ENCODE peak calls at places on chromosomes 13 and 19, in five cellular contexts. G is C1 segment of cervical spinal cord, O is fibroblast of villous mesenchyme, I is fibroblast of the conjunctiva, P is GM03348. C is an unnamed sample.

GRCh38 chr13:113461022-113461751 is 7.9 kb upstream of the ADPRHL1 start:
- DNase-seq in G (no peak), O (no peak), I (no peak), P (no peak), C (no peak)

GRCh38 chr19:49393871-49394270 is 5.8 kb downstream of the KASH5 start:
- DNase-seq in G (no peak), O (no peak), I (no peak), P (no peak), C (no peak)

GRCh38 chr13:29446016-29446415 is 149.5 kb downstream of the SLC7A1 start:
- DNase-seq in G (no peak), O (no peak), I (no peak), P (no peak), C (no peak)

GRCh38 chr13:95704510-95704909 is 27.6 kb downstream of the DNAJC3 start:
- DNase-seq in G (no peak), O (no peak), I (no peak), P (no peak), C (no peak)

GRCh38 chr19:27851002-27851481 is 1361.9 kb downstream of the UQCRFS1 start:
- DNase-seq in G (no peak), O (no peak), I (no peak), P (no peak), C (no peak)

GRCh38 chr19:15609261-15609660 is 5.8 kb upstream of the CYP4F8 start:
- DNase-seq in G (no peak), O (no peak), I (no peak), P (no peak), C (no peak)

GRCh38 chr19:15562145-15562544 is 52.9 kb upstream of the CYP4F8 start:
- DNase-seq in G (no peak), O (no peak), I (no peak), P (no peak), C (no peak)

GRCh38 chr19:2777952-2778683 is 5.0 kb downstream of the SGTA start:
- DNase-seq in G (no peak), O (no peak), I (no peak), P (no peak), C (no peak)

GRCh38 chr13:110225609-110226008 is 81.3 kb downstream of the COL4A1 start:
- DNase-seq in G (no peak), O (no peak), I (no peak), P (no peak), C (no peak)

GRCh38 chr19:12617646-12618045 is 6.9 kb downstream of the ZNF791 start:
- DNase-seq in G (no peak), O (no peak), I (no peak), P (no peak), C (no peak)

GRCh38 chr13:48600374-48601364 is 53.1 kb upstream of the CYSLTR2 start:
- DNase-seq in G (no peak), O (peak), I (no peak), P (peak), C (peak)

GRCh38 chr19:10203686-10204085 is 8.9 kb upstream of the DNMT1 start:
- DNase-seq in G (no peak), O (no peak), I (no peak), P (no peak), C (no peak)

GRCh38 chr19:54207908-54208783 is 7.5 kb downstream of the RPS9 start:
- DNase-seq in G (peak), O (peak), I (peak), P (no peak), C (peak)

GRCh38 chr19:38032151-38032550 is 125.1 kb downstream of the SIPA1L3 start:
- DNase-seq in G (no peak), O (peak), I (no peak), P (no peak), C (no peak)

GRCh38 chr13:110907951-110908898 is 6.6 kb downstream of the ANKRD10 start:
- DNase-seq in G (no peak), O (no peak), I (no peak), P (no peak), C (peak)

GRCh38 chr19:29798783-29799182 is 13.0 kb upstream of the CCNE1 start:
- DNase-seq in G (no peak), O (no peak), I (no peak), P (peak), C (no peak)

GRCh38 chr19:38317104-38317612 is 1.4 kb upstream of the YIF1B start:
- DNase-seq in G (no peak), O (no peak), I (no peak), P (no peak), C (no peak)

GRCh38 chr19:3270908-3271307 is 46.4 kb downstream of the CELF5 start:
- DNase-seq in G (no peak), O (no peak), I (no peak), P (no peak), C (peak)

GRCh38 chr19:8423821-8424223 is 10.7 kb downstream of the MARCHF2 start:
- DNase-seq in G (peak), O (peak), I (peak), P (peak), C (peak)

GRCh38 chr13:90686438-90686837 is 661.0 kb upstream of the MIR17HG start:
- DNase-seq in G (no peak), O (peak), I (peak), P (peak), C (peak)

GRCh38 chr13:40330950-40331349 is 335.5 kb downstream of the FOXO1 start:
- DNase-seq in G (no peak), O (no peak), I (no peak), P (no peak), C (no peak)

GRCh38 chr13:43195551-43195950 is 172.2 kb downstream of the DNAJC15 start:
- DNase-seq in G (no peak), O (no peak), I (no peak), P (no peak), C (no peak)

GRCh38 chr13:77554079-77554478 is 18.6 kb downstream of the SCEL start:
- DNase-seq in G (no peak), O (no peak), I (no peak), P (no peak), C (no peak)

GRCh38 chr13:70723732-70724131 is 615.5 kb upstream of the KLHL1 start:
- DNase-seq in G (no peak), O (no peak), I (no peak), P (no peak), C (peak)

GRCh38 chr13:50401721-50402510 is 386.7 kb downstream of the KCNRG start:
- DNase-seq in G (no peak), O (peak), I (no peak), P (no peak), C (no peak)

GRCh38 chr13:63088226-63088625 is 1672.6 kb upstream of the PCDH20 start:
- DNase-seq in G (no peak), O (no peak), I (no peak), P (no peak), C (peak)

GRCh38 chr19:42276284-42276683 is 7.2 kb downstream of the CIC start:
- DNase-seq in G (no peak), O (no peak), I (no peak), P (no peak), C (no peak)

GRCh38 chr19:46495789-46496099 is at the start of gene PNMA8B:
- DNase-seq in G (peak), O (peak), I (no peak), P (peak), C (peak)

GRCh38 chr19:33678796-33679195 is 57.0 kb downstream of the CHST8 start:
- DNase-seq in G (peak), O (no peak), I (no peak), P (no peak), C (no peak)

GRCh38 chr19:1307755-1308303 is 22.2 kb downstream of the EFNA2 start:
- DNase-seq in G (no peak), O (no peak), I (no peak), P (no peak), C (no peak)

GRCh38 chr19:8397291-8397690 is 7.1 kb downstream of the RAB11B start:
- DNase-seq in G (no peak), O (no peak), I (no peak), P (no peak), C (no peak)

GRCh38 chr19:41297628-41298326 is 12.2 kb upstream of the CCDC97 start:
- DNase-seq in G (no peak), O (peak), I (no peak), P (no peak), C (no peak)

GRCh38 chr19:28065026-28065425 is 1147.9 kb downstream of the UQCRFS1 start:
- DNase-seq in G (no peak), O (no peak), I (no peak), P (no peak), C (no peak)

GRCh38 chr19:39197808-39198207 is 1.0 kb downstream of the NCCRP1 start:
- DNase-seq in G (no peak), O (no peak), I (no peak), P (no peak), C (no peak)

GRCh38 chr13:84279166-84279565 is 396.9 kb upstream of the SLITRK1 start:
- DNase-seq in G (no peak), O (no peak), I (no peak), P (no peak), C (no peak)

GRCh38 chr19:47227347-47228167 is 3.4 kb downstream of the BBC3 start:
- DNase-seq in G (peak), O (peak), I (peak), P (peak), C (peak)

GRCh38 chr13:34808649-34809048 is 133.4 kb upstream of the NBEA start:
- DNase-seq in G (no peak), O (no peak), I (no peak), P (no peak), C (no peak)

C was measured in mesenchymal stem cell.